ENCODE peak calls at places on chromosomes 13 and 19, in four cellular contexts. Q is AG10803; G is upper lobe of left lung; Z is CD8-positive, alpha-beta T cell. E is an unnamed sample.

GRCh38 chr13:44734204-44734707 is 158.1 kb upstream of the TSC22D1 start:
- DNase-seq in Q (peak; percentile 76), G (peak; percentile 52), Z (no peak), E (no peak)

GRCh38 chr19:1904385-1905070 is 671 bp upstream of the ADAT3 start:
- DNase-seq in Q (no peak), G (peak; percentile 90), Z (no peak), E (peak; percentile 42)

GRCh38 chr19:17766543-17767131 is 15.4 kb downstream of the FCHO1 start:
- DNase-seq in Q (peak; percentile 77), G (peak; percentile 88), Z (peak; percentile 51), E (peak; percentile 94)

GRCh38 chr19:9793051-9793591 is 24.6 kb upstream of the ZNF846 start:
- DNase-seq in Q (peak; percentile 36), G (peak; percentile 49), Z (peak; percentile 62), E (peak; percentile 63)

GRCh38 chr19:45059258-45059965 is 16.9 kb downstream of the ZNF296 start:
- DNase-seq in Q (peak; percentile 67), G (peak; percentile 74), Z (peak; percentile 92), E (peak; percentile 80)

GRCh38 chr13:76703621-76704020 is 182.6 kb downstream of the KCTD12 start:
- DNase-seq in Q (no peak), G (no peak), Z (no peak), E (no peak)

GRCh38 chr19:49512970-49513745 is 697 bp downstream of the FCGRT start:
- DNase-seq in Q (no peak), G (peak; percentile 59), Z (no peak), E (peak; percentile 51)

GRCh38 chr13:99970761-99971575 is 599 bp downstream of the ZIC5 start:
- DNase-seq in Q (no peak), G (no peak), Z (no peak), E (peak; percentile 84)

GRCh38 chr13:74135306-74136088 is 1.3 kb upstream of the KLF12 start:
- DNase-seq in Q (peak; percentile 74), G (peak; percentile 50), Z (peak; percentile 61), E (peak; percentile 72)

GRCh38 chr19:44746946-44747738 is 1.4 kb upstream of the BCL3 start:
- DNase-seq in Q (peak; percentile 95), G (peak; percentile 97), Z (peak; percentile 92), E (peak; percentile 89)

E was measured in WERI-Rb-1.